ENCODE peak calls at places on chromosomes 2 and 18, in six cellular contexts. X, J, L, R, F and A are unnamed samples.
A peak's percentile ranks its signal among the peaks of the same experiment; 100 is the strongest.

GRCh38 chr18:49400398-49401072 is 59.9 kb downstream of the DYM start:
- DNase-seq in X (no peak), J (no peak), L (no peak), R (no peak), F (no peak), A (no peak)

GRCh38 chr2:86518498-86518897 is 44.7 kb downstream of the CHMP3 start:
- DNase-seq in X (peak; percentile 33), J (no peak), L (no peak), R (peak; percentile 17), F (no peak), A (no peak)

GRCh38 chr2:55056024-55056521 is 5.8 kb upstream of the RTN4 start:
- DNase-seq in X (peak; percentile 53), J (no peak), L (no peak), R (no peak), F (no peak), A (no peak)

GRCh38 chr2:217530399-217531100 is 472.2 kb downstream of the TNS1 start:
- DNase-seq in X (no peak), J (no peak), L (no peak), R (peak; percentile 62), F (no peak), A (no peak)

GRCh38 chr18:21853020-21853419 is 112.4 kb downstream of the MIB1 start:
- DNase-seq in X (peak; percentile 65), J (peak; percentile 13), L (no peak), R (no peak), F (no peak), A (no peak)

GRCh38 chr2:84022810-84023431 is 436.2 kb downstream of the SUCLG1 start:
- DNase-seq in X (peak; percentile 48), J (peak; percentile 4), L (no peak), R (no peak), F (no peak), A (peak; percentile 69)

GRCh38 chr2:96662360-96662759 is 19.8 kb downstream of the FER1L5 start:
- DNase-seq in X (no peak), J (no peak), L (no peak), R (no peak), F (no peak), A (no peak)

GRCh38 chr2:134119117-134119671 is 134.7 kb upstream of the MGAT5 start:
- DNase-seq in X (no peak), J (no peak), L (no peak), R (no peak), F (no peak), A (peak; percentile 24)

GRCh38 chr2:4914551-4914950 is 777.6 kb upstream of the SOX11 start:
- DNase-seq in X (peak; percentile 1), J (peak; percentile 2), L (no peak), R (no peak), F (no peak), A (no peak)

GRCh38 chr2:26251893-26252292 is 7.2 kb downstream of the HADHB start:
- DNase-seq in X (peak; percentile 43), J (peak; percentile 29), L (no peak), R (peak; percentile 54), F (no peak), A (no peak)

GRCh38 chr2:204776781-204777559 is 231.7 kb downstream of the PARD3B start:
- DNase-seq in X (peak; percentile 21), J (peak; percentile 82), L (no peak), R (no peak), F (no peak), A (no peak)

GRCh38 chr18:45602926-45603325 is 12.3 kb upstream of the SLC14A2 start:
- DNase-seq in X (no peak), J (no peak), L (no peak), R (no peak), F (no peak), A (no peak)

GRCh38 chr18:76980663-76981387 is 151.8 kb downstream of the MBP start:
- DNase-seq in X (no peak), J (no peak), L (no peak), R (no peak), F (peak; percentile 72), A (no peak)

GRCh38 chr2:72669121-72669520 is 156.7 kb downstream of the EXOC6B start:
- DNase-seq in X (peak; percentile 89), J (peak; percentile 79), L (no peak), R (no peak), F (no peak), A (no peak)

GRCh38 chr2:238299803-238300202 is 11.4 kb upstream of the PER2 start:
- DNase-seq in X (no peak), J (no peak), L (no peak), R (no peak), F (no peak), A (no peak)

GRCh38 chr2:64543006-64543697 is 19.0 kb downstream of the AFTPH start:
- DNase-seq in X (no peak), J (no peak), L (no peak), R (no peak), F (no peak), A (no peak)

GRCh38 chr2:142710336-142710735 is 167.1 kb upstream of the KYNU start:
- DNase-seq in X (no peak), J (no peak), L (no peak), R (no peak), F (no peak), A (no peak)

DNA sequence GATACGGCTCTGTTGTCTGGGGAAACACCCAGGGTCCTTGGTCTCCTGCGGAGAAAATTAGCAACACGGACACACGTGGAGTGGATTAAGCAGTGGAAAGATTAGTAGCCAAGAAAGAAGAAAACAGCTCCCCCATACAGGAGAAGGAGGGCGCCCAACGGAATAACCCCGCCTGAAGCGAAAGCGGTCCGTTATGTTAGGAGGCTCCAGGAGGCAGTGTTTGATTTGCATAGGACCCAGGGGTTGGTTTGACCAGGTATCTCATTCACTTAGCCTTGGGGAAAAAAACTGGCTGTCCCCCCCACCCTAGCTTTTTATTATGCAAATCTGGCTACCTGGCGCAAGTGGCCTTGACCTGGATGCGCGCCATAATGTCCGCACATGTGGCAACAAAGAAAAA is 170.1 kb upstream of the KYNU start:
- DNase-seq in X (no peak), J (no peak), L (no peak), R (no peak), F (no peak), A (no peak)
- H3K4me1 ChIP-seq in X (no peaks in the 10 kb centered on the region), J (no peaks in the 10 kb centered on the region), L (no peaks in the 10 kb centered on the region), R (no peaks in the 10 kb centered on the region), F (no peaks in the 10 kb centered on the region), A (no peaks in the 10 kb centered on the region)

GRCh38 chr18:48138660-48139426 is 208.4 kb upstream of the SMAD2 start:
- DNase-seq in X (no peak), J (no peak), L (no peak), R (no peak), F (no peak), A (no peak)

GRCh38 chr18:48142353-48142752 is 211.9 kb upstream of the SMAD2 start:
- DNase-seq in X (no peak), J (no peak), L (no peak), R (no peak), F (no peak), A (no peak)

GRCh38 chr18:48142994-48143393 is 212.5 kb upstream of the SMAD2 start:
- DNase-seq in X (no peak), J (no peak), L (no peak), R (no peak), F (no peak), A (no peak)

GRCh38 chr18:48139427-48140347 is 209.2 kb upstream of the SMAD2 start:
- DNase-seq in X (no peak), J (no peak), L (peak; percentile 82), R (peak; percentile 44), F (no peak), A (no peak)

GRCh38 chr18:48140738-48141137 is 210.3 kb upstream of the SMAD2 start:
- DNase-seq in X (no peak), J (no peak), L (no peak), R (no peak), F (no peak), A (no peak)
- H3K4me1 ChIP-seq in X (peaks cover 4% of the 10 kb centered on the region), J (peaks cover 3% of the 10 kb centered on the region), L (peaks cover 19% of the 10 kb centered on the region), R (peaks cover 8% of the 10 kb centered on the region), F (peaks cover 48% of the 10 kb centered on the region), A (no peaks in the 10 kb centered on the region)

DNA sequence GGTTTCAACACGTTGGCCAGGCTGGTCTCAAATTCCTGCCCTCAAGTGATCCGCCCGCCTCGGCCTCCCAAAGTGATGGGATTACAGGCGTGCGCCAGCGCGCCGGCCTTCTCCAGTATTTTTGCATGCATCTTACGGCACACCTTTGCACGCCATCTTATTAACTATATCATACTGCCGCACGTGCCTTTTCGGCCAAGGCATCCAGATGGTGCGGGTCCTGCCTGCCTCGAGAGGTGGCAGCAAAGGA is 759 bp upstream of the ING5 start:
- DNase-seq in X (no peak), J (peak; percentile 39), L (no peak), R (no peak), F (no peak), A (no peak)
- H3K4me1 ChIP-seq in X (no peaks in the 10 kb centered on the region), J (peaks cover 9% of the 10 kb centered on the region), L (peaks cover 4% of the 10 kb centered on the region), R (peaks cover 2% of the 10 kb centered on the region), F (peaks cover 23% of the 10 kb centered on the region), A (peaks cover 14% of the 10 kb centered on the region)

DNA sequence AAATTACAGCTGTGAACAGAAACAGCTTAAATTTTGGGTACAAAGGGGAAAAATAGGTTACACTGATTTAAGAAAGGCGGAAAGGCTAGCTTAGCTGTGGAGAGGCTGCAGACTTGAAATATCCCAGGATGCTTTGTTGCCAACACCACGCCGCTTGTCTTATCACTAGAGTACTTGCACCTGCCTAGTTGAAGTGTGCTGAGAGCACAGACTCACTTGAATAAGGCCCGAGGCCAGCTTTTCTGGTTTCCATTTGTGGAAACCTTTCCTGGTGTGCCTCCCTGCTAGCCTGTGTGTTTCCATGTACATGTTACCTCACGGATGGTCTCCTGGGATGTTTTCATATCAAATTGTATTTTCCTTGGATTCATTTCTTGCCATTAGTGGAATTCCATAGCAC is 3.2 kb downstream of the CABLES1 start:
- DNase-seq in X (no peak), J (no peak), L (peak; percentile 75), R (no peak), F (no peak), A (no peak)
- H3K4me1 ChIP-seq in X (peaks cover 55% of the 10 kb centered on the region), J (peaks cover 33% of the 10 kb centered on the region), L (peaks cover 38% of the 10 kb centered on the region), R (peaks cover 12% of the 10 kb centered on the region), F (peaks cover 60% of the 10 kb centered on the region), A (peaks cover 31% of the 10 kb centered on the region)

GRCh38 chr18:68725341-68725740 is 10.4 kb upstream of the TMX3 start:
- DNase-seq in X (no peak), J (peak; percentile 79), L (no peak), R (no peak), F (no peak), A (no peak)

GRCh38 chr18:68724021-68724420 is 9.1 kb upstream of the TMX3 start:
- DNase-seq in X (no peak), J (no peak), L (no peak), R (no peak), F (no peak), A (no peak)

GRCh38 chr18:68721681-68722583 is 7.0 kb upstream of the TMX3 start:
- DNase-seq in X (peak; percentile 45), J (no peak), L (no peak), R (no peak), F (no peak), A (no peak)

GRCh38 chr18:68723539-68723938 is 8.6 kb upstream of the TMX3 start:
- DNase-seq in X (peak; percentile 31), J (no peak), L (no peak), R (no peak), F (no peak), A (no peak)

DNA sequence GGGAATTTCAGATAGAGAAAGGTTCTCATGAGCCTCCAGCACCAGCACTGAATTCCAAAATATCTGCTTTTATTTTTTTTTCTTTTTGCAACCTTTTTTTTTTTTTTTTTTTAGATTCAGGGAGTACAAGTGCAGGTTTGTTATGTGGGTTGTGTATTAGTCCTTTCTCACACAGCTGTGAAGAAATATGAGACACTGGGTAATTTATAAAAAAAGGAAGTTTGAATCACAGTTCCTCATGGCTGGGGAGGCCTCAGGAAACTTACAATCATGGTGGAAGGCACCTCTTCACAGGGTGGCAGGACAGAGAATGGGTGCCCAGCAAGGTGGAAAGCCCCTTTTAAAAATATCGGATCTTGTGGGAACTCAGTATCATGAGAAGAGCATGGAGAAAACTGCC is 7.9 kb upstream of the TMX3 start:
- DNase-seq in X (no peak), J (no peak), L (no peak), R (no peak), F (no peak), A (no peak)
- H3K4me1 ChIP-seq in X (no peaks in the 10 kb centered on the region), J (peaks cover 2% of the 10 kb centered on the region), L (no peaks in the 10 kb centered on the region), R (no peaks in the 10 kb centered on the region), F (peaks cover 12% of the 10 kb centered on the region), A (no peaks in the 10 kb centered on the region)